ENCODE peak calls at places on chromosomes 2 and 18, in five cellular contexts. K is HCT116, P is IMR-90, C is PC-3, W is neural progenitor cell. O is an unnamed sample.

GRCh38 chr2:160911258-160911657 is 249.0 kb upstream of the TANK start:
- DNase-seq in K (no peak), P (no peak), W (no peak), C (no peak), O (no peak)

GRCh38 chr2:204717591-204717990 is 172.3 kb downstream of the PARD3B start:
- DNase-seq in K (no peak), P (no peak), C (no peak), W (no peak), O (no peak)

GRCh38 chr2:221715783-221716386 is 143.8 kb upstream of the EPHA4 start:
- DNase-seq in P (no peak), K (no peak), W (no peak), C (peak; percentile 62), O (no peak)

GRCh38 chr2:3379339-3379646 is 201 bp upstream of the TRAPPC12 start:
- DNase-seq in P (no peak), K (no peak), W (no peak), C (no peak), O (no peak)

GRCh38 chr2:213251618-213252017 is 32.6 kb upstream of the SPAG16 start:
- DNase-seq in C (peak; percentile 93), W (peak; percentile 83), K (peak; percentile 50), P (peak; percentile 81), O (peak; percentile 88)

GRCh38 chr18:48934400-48934707 is 16.4 kb downstream of the SMAD7 start:
- DNase-seq in K (no peak), C (no peak), P (no peak), W (no peak), O (no peak)

GRCh38 chr2:203685081-203685621 is 21.3 kb upstream of the CD28 start:
- DNase-seq in K (no peak), C (peak; percentile 55), P (peak; percentile 94), W (no peak), O (peak; percentile 33)

GRCh38 chr2:173647681-173648350 is 293.1 kb downstream of the CDCA7 start:
- DNase-seq in W (peak; percentile 83), C (no peak), P (peak; percentile 49), K (no peak), O (peak; percentile 2)

GRCh38 chr2:98476192-98476868 is 31.7 kb downstream of the INPP4A start:
- DNase-seq in P (peak; percentile 54), K (no peak), W (no peak), C (peak; percentile 63), O (peak; percentile 93)

GRCh38 chr2:127220807-127221527 is 868 bp upstream of the CYP27C1 start:
- DNase-seq in P (no peak), W (peak; percentile 65), C (no peak), K (no peak), O (no peak)

GRCh38 chr2:15205562-15205961 is 355.6 kb downstream of the NBAS start:
- DNase-seq in P (no peak), K (no peak), W (no peak), C (no peak), O (no peak)

GRCh38 chr2:21047161-21048009 is 3.5 kb upstream of the APOB start:
- DNase-seq in P (peak; percentile 32), C (no peak), W (no peak), K (no peak), O (no peak)

GRCh38 chr2:9380702-9381628 is 42.4 kb downstream of the ITGB1BP1 start:
- DNase-seq in K (peak; percentile 71), P (peak; percentile 95), W (no peak), C (peak; percentile 97), O (no peak)

GRCh38 chr2:10680214-10680613 is 9.6 kb downstream of the NOL10 start:
- DNase-seq in P (no peak), W (no peak), K (no peak), C (no peak), O (no peak)
- H4K20me1 ChIP-seq in P (no peaks in the 10 kb centered on the region), W (peaks cover 8% of the 10 kb centered on the region), K (peaks cover 14% of the 10 kb centered on the region), C (no peaks in the 10 kb centered on the region), O (peaks cover 5% of the 10 kb centered on the region)

GRCh38 chr2:234496442-234496834 is 443 bp downstream of the ARL4C start:
- DNase-seq in K (no peak), W (no peak), P (no peak), C (peak; percentile 56), O (no peak)

GRCh38 chr2:234495076-234495800 is 1.6 kb downstream of the ARL4C start:
- DNase-seq in P (peak; percentile 44), C (no peak), K (no peak), W (peak; percentile 53), O (no peak)

GRCh38 chr2:234494361-234495075 is 2.4 kb downstream of the ARL4C start:
- DNase-seq in K (no peak), W (peak; percentile 84), P (peak; percentile 66), C (peak; percentile 49), O (no peak)

GRCh38 chr2:234496835-234497591 is at the start of gene ARL4C:
- DNase-seq in P (peak; percentile 60), W (peak; percentile 94), C (peak; percentile 57), K (no peak), O (peak; percentile 67)

DNA sequence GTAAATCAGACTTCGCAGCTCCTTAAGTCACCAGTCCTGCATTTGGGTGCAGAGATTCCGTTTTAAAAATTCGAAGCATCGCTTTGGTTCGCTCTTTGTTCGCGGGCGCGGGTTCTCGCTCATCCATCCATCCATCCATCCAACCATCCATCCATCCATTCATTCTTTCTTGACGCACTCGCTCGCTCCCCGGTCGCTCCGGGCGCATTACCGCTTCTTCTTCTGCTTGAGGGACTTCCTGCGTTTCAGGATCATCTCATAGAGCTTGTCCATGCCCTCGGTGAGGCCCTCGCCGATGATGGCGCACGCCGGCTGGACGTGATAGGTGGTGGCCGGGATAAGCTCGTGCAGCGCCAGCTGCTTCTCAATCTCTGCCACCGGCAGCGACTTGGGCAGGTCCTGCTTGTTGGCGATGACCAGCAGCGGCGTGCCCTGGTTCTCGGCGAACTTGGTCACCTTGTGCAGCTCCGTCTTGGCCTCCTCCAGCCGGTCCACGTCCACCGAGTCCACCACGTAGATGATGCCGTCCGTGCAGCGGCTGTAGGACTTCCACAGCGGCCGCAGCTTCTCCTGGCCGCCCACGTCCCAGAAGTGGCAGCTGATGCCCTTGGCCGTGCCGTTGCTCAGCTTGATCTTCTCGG is 960 bp downstream of the ARL4C start:
- DNase-seq in K (no peak), P (peak; percentile 32), W (peak; percentile 55), C (peak; percentile 24), O (no peak)
- H3K27ac ChIP-seq in K (peak overlapping the region; percentile 50), P (peak overlapping the region; percentile 42), W (no peak overlapping the region), C (peak overlapping the region; percentile 9), O (no peak overlapping the region)

GRCh38 chr2:201452058-201452736 is 657 bp downstream of the STRADB start:
- DNase-seq in P (no peak), W (no peak), K (no peak), C (peak; percentile 22), O (no peak)
- H3K4me3 ChIP-seq in P (peak overlapping the region; percentile 82), W (peak overlapping the region; percentile 92), K (peak overlapping the region; percentile 98), C (peak overlapping the region; percentile 88), O (peak overlapping the region; percentile 98)

GRCh38 chr2:101753207-101753616 is 55.7 kb downstream of the MAP4K4 start:
- DNase-seq in P (peak; percentile 46), C (no peak), W (no peak), K (no peak), O (peak; percentile 21)

GRCh38 chr2:101752708-101753107 is 55.2 kb downstream of the MAP4K4 start:
- DNase-seq in W (no peak), K (no peak), C (no peak), P (no peak), O (no peak)

GRCh38 chr2:101751276-101751675 is 53.8 kb downstream of the MAP4K4 start:
- DNase-seq in K (no peak), C (no peak), W (no peak), P (no peak), O (peak; percentile 29)

GRCh38 chr2:101750688-101751087 is 53.2 kb downstream of the MAP4K4 start:
- DNase-seq in W (no peak), C (no peak), P (no peak), K (no peak), O (no peak)

DNA sequence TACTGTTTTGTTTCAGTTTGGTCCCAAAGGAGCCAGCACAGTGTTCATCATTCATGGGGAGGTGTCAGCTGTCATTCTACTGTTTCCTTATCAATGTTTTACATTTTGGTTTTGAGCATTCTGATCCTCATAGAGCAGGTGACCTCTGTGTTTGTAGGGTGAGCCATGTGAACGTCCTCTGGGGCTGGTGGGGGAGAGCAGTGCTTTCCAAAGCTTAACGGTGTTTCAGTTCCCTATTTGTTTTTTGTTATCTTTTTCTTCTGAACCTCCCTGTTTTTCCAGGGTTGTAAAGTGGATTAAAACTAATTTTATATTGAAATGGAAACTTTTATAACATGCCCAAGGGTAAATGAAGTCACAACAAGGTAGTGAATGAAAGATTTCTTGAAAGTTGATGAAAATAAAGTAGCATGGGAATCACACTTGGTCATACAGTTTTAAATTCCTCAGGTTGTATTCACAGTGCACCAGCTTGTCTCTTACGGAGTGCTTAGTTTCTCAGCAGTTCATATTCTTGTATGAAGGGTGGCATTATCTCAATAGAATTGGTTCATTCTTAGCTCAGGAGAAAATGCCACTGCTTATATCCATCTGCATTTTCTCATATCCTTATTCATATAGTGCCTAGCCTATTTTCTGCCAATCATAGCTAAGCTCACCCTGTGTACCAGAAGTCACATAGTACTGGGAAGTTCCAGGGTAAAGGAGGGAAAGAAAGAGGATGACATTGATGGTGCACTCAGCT is 54.5 kb downstream of the MAP4K4 start:
- DNase-seq in C (no peak), P (no peak), W (no peak), K (no peak), O (peak; percentile 24)
- H4K20me1 ChIP-seq in C (peaks cover 43% of the 10 kb centered on the region), P (peaks cover 69% of the 10 kb centered on the region), W (peaks cover 70% of the 10 kb centered on the region), K (peaks cover 3% of the 10 kb centered on the region), O (no peaks in the 10 kb centered on the region)

DNA sequence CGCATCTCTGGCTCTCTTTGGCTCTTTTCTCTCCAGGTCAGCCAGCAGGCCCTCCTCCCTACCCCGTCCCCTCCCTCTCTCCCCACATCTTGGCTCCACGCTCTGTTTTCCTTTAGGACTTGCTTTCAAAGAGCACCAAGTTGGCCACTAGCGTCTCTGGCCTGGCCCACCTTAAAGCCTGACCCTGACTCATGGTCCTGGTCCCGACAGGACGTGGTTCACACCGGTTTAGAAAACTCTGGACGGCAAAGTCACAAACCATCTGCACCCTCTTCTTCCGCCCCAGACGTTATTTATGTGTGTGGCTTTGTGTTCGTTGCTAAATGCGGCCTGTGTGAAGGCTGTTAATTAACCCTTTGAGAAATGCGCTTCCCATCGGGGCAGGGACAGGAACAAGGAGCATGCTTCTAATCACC is 169.0 kb upstream of the HAAO start:
- DNase-seq in C (no peak), K (no peak), W (peak; percentile 61), P (no peak), O (no peak)
- H3K27ac ChIP-seq in C (no peak overlapping the region), K (no peak overlapping the region), W (peak overlapping the region; percentile 30), P (no peak overlapping the region), O (no peak overlapping the region)

DNA sequence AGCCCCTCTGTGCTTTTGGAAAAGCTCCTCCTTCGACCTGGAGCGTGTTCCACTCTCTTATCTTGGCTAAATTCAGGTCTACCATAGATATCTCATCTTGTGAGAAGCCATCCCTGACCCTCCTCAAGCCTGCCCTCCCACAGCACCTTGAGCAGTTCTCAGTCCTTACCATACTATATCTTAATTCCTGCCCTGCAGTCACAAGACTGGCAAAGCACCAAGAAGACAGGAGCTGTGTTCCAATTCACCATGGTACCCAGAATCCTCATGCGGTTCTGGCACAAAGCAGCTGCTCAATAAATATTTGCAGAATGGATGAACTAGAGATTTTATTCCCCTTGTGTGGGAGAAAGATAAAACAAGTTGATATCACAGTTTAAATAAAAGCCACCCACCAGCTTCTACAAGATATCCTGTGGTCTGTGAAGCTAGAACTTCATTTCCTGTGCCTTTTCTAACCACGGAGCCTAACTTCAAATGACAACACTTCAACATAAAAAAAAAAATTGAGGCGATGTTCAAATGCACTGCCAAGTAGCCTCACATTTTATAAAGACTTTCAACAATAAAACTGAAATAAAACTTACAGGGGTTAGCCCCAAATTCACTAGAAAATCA is 19.5 kb downstream of the MARCHF4 start:
- DNase-seq in K (no peak), C (no peak), P (no peak), W (no peak), O (no peak)
- H3K4me3 ChIP-seq in K (no peak overlapping the region), C (no peak overlapping the region), P (no peak overlapping the region), W (no peak overlapping the region), O (no peak overlapping the region)

GRCh38 chr2:96859338-96859649 is 1.5 kb upstream of the ANKRD39 start:
- DNase-seq in P (no peak), C (no peak), K (no peak), W (no peak), O (no peak)
- H4K20me1 ChIP-seq in P (peaks cover 3% of the 10 kb centered on the region), C (peaks cover 4% of the 10 kb centered on the region), K (no peaks in the 10 kb centered on the region), W (peaks cover 57% of the 10 kb centered on the region), O (no peaks in the 10 kb centered on the region)

O was measured in Karpas-422.